ENCODE peak calls at places on chromosomes 3 and 15, in seven cellular contexts. X, H, C, Y, O, K and D are unnamed samples.

GRCh38 chr15:77702211-77702957 is 69.7 kb upstream of the LINGO1 start:
- DNase-seq in X (peak; percentile 12), H (peak; percentile 56), C (no peak), Y (no peak), O (no peak), K (no peak), D (no peak)

GRCh38 chr15:39852237-39852636 is 67.8 kb downstream of the GPR176 start:
- DNase-seq in X (no peak), H (no peak), C (no peak), Y (no peak), O (no peak), K (no peak), D (no peak)

GRCh38 chr3:53804697-53805462 is 41.3 kb downstream of the CHDH start:
- DNase-seq in X (no peak), H (peak; percentile 43), C (no peak), Y (no peak), O (peak; percentile 40), K (peak; percentile 13), D (peak; percentile 51)

GRCh38 chr3:109553573-109554371 is 216.4 kb upstream of the DPPA4 start:
- DNase-seq in X (no peak), H (no peak), C (no peak), Y (no peak), O (no peak), K (no peak), D (no peak)

GRCh38 chr3:45644467-45645201 is 44.6 kb upstream of the SACM1L start:
- DNase-seq in X (no peak), H (no peak), C (no peak), Y (no peak), O (no peak), K (peak; percentile 64), D (no peak)

GRCh38 chr15:78149805-78150751 is 916 bp downstream of the IDH3A start:
- DNase-seq in X (no peak), H (no peak), C (no peak), Y (no peak), O (no peak), K (no peak), D (no peak)

GRCh38 chr3:156722219-156722618 is 47.8 kb downstream of the TIPARP start:
- DNase-seq in X (no peak), H (no peak), C (no peak), Y (no peak), O (no peak), K (no peak), D (no peak)

GRCh38 chr3:64104691-64105101 is 81.4 kb upstream of the PSMD6 start:
- DNase-seq in X (no peak), H (no peak), C (no peak), Y (no peak), O (no peak), K (no peak), D (no peak)

GRCh38 chr3:73094127-73094526 is 32.7 kb downstream of the EBLN2 start:
- DNase-seq in X (no peak), H (peak; percentile 25), C (no peak), Y (peak; percentile 54), O (no peak), K (no peak), D (no peak)

GRCh38 chr15:78255421-78256043 is 8.8 kb upstream of the DNAJA4 start:
- DNase-seq in X (no peak), H (no peak), C (no peak), Y (no peak), O (no peak), K (no peak), D (no peak)

GRCh38 chr3:44729384-44729910 is at the start of gene ZNF501:
- DNase-seq in X (peak; percentile 96), H (peak; percentile 75), C (peak; percentile 98), Y (peak; percentile 92), O (peak; percentile 97), K (no peak), D (peak; percentile 97)

DNA sequence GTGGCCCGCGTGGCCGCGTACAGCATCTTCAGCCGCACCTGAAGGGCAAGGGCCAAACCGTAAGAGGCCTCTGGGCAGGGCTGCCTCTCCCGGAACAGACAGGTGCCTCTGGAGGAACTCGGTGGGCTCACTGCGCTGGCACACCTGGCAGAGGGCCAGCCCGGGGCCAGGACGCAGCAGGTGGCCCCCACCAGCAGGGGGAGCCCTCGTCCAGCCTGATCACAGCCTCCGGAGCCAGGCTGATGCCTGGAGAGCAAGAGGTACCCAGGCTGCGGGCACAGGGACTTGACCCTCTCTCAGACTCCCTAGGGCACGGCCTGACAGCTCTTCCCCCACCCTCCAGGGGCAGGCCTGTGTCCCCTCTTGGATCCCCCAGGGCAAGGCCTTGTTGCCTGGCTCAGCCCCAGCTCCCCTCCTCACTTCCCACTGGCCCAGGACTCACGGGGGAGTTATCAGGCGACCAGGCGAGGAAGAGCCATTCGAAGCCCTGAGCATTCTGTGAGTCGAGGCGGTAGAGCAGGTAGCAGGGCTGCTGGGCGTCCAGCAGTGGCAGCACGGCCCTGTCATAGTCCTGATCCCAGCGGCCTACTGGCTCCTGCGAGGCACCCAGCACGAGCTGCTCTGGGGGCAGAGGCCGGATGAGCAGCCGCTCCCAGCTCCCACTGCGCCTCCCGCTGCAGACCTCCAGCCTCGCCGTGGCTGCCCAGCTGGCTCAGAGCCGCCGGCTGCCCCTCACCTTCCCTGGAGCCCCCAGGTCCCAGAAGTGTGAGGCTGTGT is 6.2 kb upstream of the TLR9 start:
- DNase-seq in X (peak; percentile 86), H (peak; percentile 88), C (no peak), Y (peak; percentile 81), O (no peak), K (no peak), D (peak; percentile 96)
- TF ChIP-seq POLR2AphosphoS5 in X (no peak), H (no peak), C (peak; percentile 68), Y (peak; percentile 78), O (no peak), K (no peak), D (peak; percentile 77)

DNA sequence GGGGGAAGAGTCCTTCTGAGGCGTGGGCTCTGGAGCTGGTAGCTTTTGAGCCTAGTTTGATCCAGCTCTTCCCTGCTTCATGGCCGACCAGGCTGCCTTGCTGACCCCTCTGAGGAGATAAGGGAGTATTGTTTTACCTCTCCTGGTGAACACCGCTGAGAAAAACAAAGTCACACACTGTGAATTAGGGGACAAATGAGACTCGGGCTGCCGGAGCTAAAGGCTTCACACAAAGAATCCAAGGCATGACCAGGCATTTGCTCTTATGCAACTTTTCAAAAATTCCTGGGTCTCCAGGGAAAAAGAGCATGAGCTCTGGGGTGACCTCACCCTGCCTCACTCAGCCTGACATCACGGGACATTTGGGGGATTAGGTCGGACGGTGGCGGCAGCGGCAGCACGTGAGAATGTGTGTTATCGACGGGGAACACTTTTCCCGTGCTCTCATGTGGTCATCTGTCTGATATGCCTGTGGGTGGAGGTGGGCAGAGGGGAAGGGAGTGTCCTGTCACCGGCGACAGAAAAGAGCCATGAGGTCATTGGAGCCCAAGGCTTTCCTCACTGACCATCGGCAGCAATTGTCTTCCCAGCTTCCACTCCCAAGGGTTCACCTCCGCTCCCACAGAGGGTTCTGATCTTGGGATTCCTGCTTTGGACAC is 61.0 kb downstream of the TMEM44 start:
- DNase-seq in X (peak; percentile 25), H (no peak), C (no peak), Y (no peak), O (peak; percentile 77), K (no peak), D (no peak)
- TF ChIP-seq POLR2AphosphoS5 in X (no peak), H (no peak), C (peak; percentile 39), Y (no peak), O (no peak), K (no peak), D (peak; percentile 46)

DNA sequence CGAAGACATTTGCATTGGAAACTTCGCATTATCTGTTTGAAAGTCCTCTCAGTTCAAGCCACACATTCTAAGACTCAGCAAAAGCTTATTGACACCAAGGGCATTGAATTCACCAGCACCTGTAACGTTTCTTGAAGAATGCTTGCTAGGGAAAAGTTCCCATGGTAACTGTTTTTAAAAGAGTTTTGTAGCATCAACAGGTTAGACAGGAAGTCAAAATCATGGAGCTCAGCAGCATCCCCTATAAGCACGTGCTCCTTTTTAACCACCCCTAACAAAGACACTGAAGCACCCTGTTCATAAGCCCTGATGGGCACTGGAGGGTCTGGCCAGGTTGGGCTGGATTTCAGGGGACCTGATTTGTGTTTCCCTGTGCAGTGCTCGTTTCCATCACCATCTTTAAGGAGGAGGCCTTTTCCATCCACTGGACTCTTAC is 229.7 kb upstream of the BHLHE40 start:
- DNase-seq in X (no peak), H (no peak), C (no peak), Y (no peak), O (no peak), K (no peak), D (no peak)
- TF ChIP-seq POLR2AphosphoS5 in X (no peak), H (peak; percentile 66), C (no peak), Y (no peak), O (no peak), K (no peak), D (no peak)

DNA sequence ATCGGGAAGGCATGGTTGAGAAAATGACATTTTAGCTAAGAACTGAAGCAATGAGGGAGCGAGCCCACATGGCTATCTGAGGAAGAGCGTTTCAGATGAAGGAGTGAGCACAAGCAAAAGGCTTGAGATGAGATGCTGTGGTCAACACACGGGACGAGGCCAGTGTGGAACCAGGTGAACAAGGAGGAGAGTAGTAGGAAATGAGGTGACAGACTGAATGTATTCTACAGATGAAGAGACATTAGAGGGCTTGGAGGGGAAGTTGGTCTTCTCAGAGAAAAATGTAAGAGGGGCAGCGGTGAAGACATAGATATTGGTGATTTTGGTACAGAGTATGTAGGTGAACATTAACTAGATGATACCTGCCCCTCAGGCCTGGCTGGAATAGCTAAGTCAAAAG is 57.2 kb downstream of the SLTM start:
- DNase-seq in X (no peak), H (no peak), C (no peak), Y (no peak), O (no peak), K (no peak), D (no peak)
- TF ChIP-seq POLR2AphosphoS5 in X (no peak), H (no peak), C (no peak), Y (no peak), O (no peak), K (no peak), D (no peak)

GRCh38 chr3:115347737-115348136 is 200.6 kb upstream of the ZBTB20 start:
- DNase-seq in X (no peak), H (no peak), C (no peak), Y (no peak), O (no peak), K (no peak), D (no peak)

GRCh38 chr3:115348951-115349745 is 202.1 kb upstream of the ZBTB20 start:
- DNase-seq in X (no peak), H (no peak), C (no peak), Y (no peak), O (no peak), K (no peak), D (no peak)

GRCh38 chr3:115351193-115351592 is 204.1 kb upstream of the ZBTB20 start:
- DNase-seq in X (no peak), H (no peak), C (no peak), Y (no peak), O (no peak), K (no peak), D (no peak)

GRCh38 chr3:115348391-115348790 is 201.3 kb upstream of the ZBTB20 start:
- DNase-seq in X (no peak), H (no peak), C (no peak), Y (no peak), O (no peak), K (no peak), D (no peak)

DNA sequence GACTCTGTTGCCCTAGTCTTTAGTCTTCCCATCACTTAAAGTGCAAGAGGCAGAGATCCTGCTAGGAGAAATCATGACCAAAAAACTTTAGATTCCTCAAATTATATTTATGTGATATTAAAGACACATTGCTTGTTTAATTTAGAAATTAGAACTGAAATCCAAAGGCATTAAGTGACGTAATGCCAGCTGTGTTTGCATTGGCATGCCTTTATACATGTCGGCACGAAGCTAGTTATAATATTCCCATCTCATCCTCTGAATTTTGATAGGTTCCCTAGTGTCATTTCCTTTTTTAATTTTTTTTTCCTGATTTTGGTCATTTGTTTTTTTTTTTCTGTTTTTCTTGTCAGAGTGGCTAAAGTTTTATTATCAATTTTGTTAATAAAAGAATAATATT is 203.5 kb upstream of the ZBTB20 start:
- DNase-seq in X (no peak), H (no peak), C (no peak), Y (no peak), O (no peak), K (no peak), D (no peak)
- TF ChIP-seq POLR2AphosphoS5 in X (no peak), H (no peak), C (no peak), Y (no peak), O (no peak), K (no peak), D (no peak)